ENCODE peak calls at places on chromosomes 7 and 10, in six cellular contexts. W is transverse colon, Z is psoas muscle, M is keratinocyte, A is left ventricle myocardium inferior, H is thoracic aorta. K is an unnamed sample.

GRCh38 chr7:88927-89921 is 103.1 kb upstream of the FAM20C start:
- DNase-seq in W (no peak), Z (peak), M (peak), A (peak), H (peak), K (peak)

GRCh38 chr10:76337641-76338040 is 906.2 kb downstream of the LRMDA start:
- DNase-seq in W (no peak), Z (no peak), M (no peak), A (no peak), H (no peak), K (no peak)

GRCh38 chr7:64653721-64654401 is 12.1 kb upstream of the ZNF107 start:
- DNase-seq in W (no peak), Z (no peak), M (no peak), A (no peak), H (no peak), K (no peak)

GRCh38 chr7:96314402-96315108 is 7.3 kb downstream of the SLC25A13 start:
- DNase-seq in W (no peak), Z (no peak), M (no peak), A (no peak), H (no peak), K (no peak)

GRCh38 chr10:129344506-129344905 is 122.5 kb upstream of the MGMT start:
- DNase-seq in W (no peak), Z (no peak), M (no peak), A (no peak), H (no peak), K (no peak)

GRCh38 chr10:132344386-132344785 is 12.4 kb downstream of the LRRC27 start:
- DNase-seq in W (no peak), Z (no peak), M (no peak), A (no peak), H (no peak), K (no peak)

GRCh38 chr7:146116452-146117219 is at the start of gene CNTNAP2:
- DNase-seq in W (no peak), Z (peak), M (no peak), A (peak), H (no peak), K (no peak)

GRCh38 chr10:121393522-121393921 is 204.7 kb downstream of the FGFR2 start:
- DNase-seq in W (no peak), Z (no peak), M (no peak), A (no peak), H (no peak), K (no peak)

GRCh38 chr7:12196386-12196785 is 14.7 kb upstream of the TMEM106B start:
- DNase-seq in W (no peak), Z (no peak), M (no peak), A (no peak), H (no peak), K (no peak)

GRCh38 chr7:4745265-4745919 is 30.0 kb upstream of the AP5Z1 start:
- DNase-seq in W (no peak), Z (no peak), M (no peak), A (no peak), H (no peak), K (no peak)

GRCh38 chr10:23325132-23325531 is 19.5 kb downstream of the C10orf67 start:
- DNase-seq in W (no peak), Z (no peak), M (no peak), A (no peak), H (no peak), K (no peak)

GRCh38 chr7:151506901-151507382 is 12.8 kb downstream of the RHEB start:
- DNase-seq in W (no peak), Z (no peak), M (no peak), A (no peak), H (no peak), K (no peak)

GRCh38 chr7:108067844-108068243 is 62.3 kb downstream of the LAMB4 start:
- DNase-seq in W (no peak), Z (no peak), M (no peak), A (no peak), H (no peak), K (no peak)

GRCh38 chr10:48655426-48656240 is 29.0 kb upstream of the WDFY4 start:
- DNase-seq in W (peak), Z (peak), M (no peak), A (peak), H (peak), K (peak)

GRCh38 chr7:144390481-144390880 is 13.0 kb downstream of the NOBOX start:
- DNase-seq in W (no peak), Z (no peak), M (no peak), A (no peak), H (no peak), K (no peak)

GRCh38 chr10:127155221-127155620 is 41.2 kb downstream of the INSYN2A start:
- DNase-seq in W (no peak), Z (no peak), M (no peak), A (no peak), H (no peak), K (no peak)

GRCh38 chr7:20539201-20539600 is 76.3 kb upstream of the ABCB5 start:
- DNase-seq in W (no peak), Z (no peak), M (no peak), A (no peak), H (no peak), K (no peak)

GRCh38 chr7:20529260-20529659 is 86.2 kb upstream of the ABCB5 start:
- DNase-seq in W (no peak), Z (no peak), M (no peak), A (no peak), H (no peak), K (no peak)

GRCh38 chr7:20535541-20535940 is 79.9 kb upstream of the ABCB5 start:
- DNase-seq in W (no peak), Z (no peak), M (no peak), A (no peak), H (no peak), K (no peak)

GRCh38 chr7:20532841-20533240 is 82.6 kb upstream of the ABCB5 start:
- DNase-seq in W (no peak), Z (no peak), M (no peak), A (no peak), H (no peak), K (no peak)

GRCh38 chr7:20534543-20534942 is 80.9 kb upstream of the ABCB5 start:
- DNase-seq in W (no peak), Z (no peak), M (no peak), A (no peak), H (no peak), K (no peak)
- H3K4me3 ChIP-seq in W (no peak), Z (no peak), M (no peak), A (no peak), H (no peak), K (no peak)

GRCh38 chr7:128835231-128835751 is 5.1 kb downstream of the FLNC start:
- DNase-seq in W (no peak), Z (peak), M (no peak), A (no peak), H (no peak), K (no peak)
- H3K4me3 ChIP-seq in W (no peak), Z (peak), M (no peak), A (peak), H (no peak), K (no peak)

DNA sequence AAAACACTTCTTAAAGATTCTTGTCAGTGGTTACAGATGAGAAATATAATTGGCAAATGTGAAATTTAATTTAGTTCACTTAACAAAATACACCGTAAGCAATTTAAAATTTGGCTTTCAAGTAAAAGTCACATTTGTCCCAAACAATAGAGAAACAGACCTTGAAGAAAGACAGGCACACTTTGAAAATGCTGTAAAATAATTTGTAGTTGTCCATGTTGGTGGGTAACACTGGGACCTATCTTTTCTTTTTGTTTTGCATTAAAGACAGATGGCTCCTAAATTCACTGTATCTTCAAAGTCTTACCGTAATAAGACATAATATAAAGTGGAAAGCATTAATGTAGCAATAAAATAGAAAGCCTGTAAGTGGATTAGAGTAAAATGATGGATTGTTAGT is 3.3 kb downstream of the GRK5 start:
- DNase-seq in W (no peak), Z (no peak), M (no peak), A (no peak), H (no peak), K (no peak)
- H3K4me3 ChIP-seq in W (no peak), Z (no peak), M (no peak), A (peak), H (peak), K (no peak)

DNA sequence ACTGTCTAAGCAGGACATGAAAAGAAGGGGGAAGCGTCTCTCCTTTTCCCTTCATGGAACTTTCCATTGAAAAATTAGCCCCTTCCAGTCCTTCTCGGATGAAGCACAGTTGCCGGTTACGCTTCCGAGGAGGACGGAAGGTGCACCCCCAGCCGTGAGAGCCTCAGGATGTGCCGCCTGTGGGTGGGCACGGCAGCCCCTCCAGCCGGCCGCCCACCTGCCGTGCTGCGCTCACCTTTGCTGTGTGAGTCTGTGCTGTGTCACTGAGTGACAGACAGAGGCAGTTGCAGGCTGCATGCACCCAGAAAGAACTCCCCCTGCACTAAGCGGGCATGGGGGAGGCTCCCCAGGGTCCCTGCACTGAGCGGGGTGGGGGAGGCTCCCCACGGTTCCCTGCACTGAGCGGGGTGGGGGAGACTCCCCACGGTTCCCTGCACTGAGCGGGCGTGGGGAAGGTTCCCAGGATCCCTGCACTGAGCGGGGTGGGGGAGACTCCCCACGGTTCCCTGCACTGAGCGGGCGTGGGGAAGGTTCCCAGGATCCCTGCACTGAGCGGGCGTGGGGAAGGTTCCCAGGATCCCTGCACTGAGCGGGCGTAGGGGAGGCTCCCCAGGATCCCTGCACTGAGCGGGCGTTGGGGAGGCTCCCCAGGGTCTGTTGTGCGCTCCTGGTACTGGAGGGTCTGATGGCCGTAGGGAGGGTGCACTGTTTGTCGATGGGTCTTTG is 74.2 kb downstream of the DNAJB6 start:
- DNase-seq in W (no peak), Z (no peak), M (no peak), A (peak), H (no peak), K (no peak)
- H3K4me3 ChIP-seq in W (no peak), Z (no peak), M (no peak), A (no peak), H (no peak), K (no peak)

GRCh38 chr10:100828744-100829102 is 83.3 kb downstream of the PAX2 start:
- DNase-seq in W (no peak), Z (no peak), M (no peak), A (no peak), H (no peak), K (no peak)

GRCh38 chr10:100829103-100829870 is 83.5 kb upstream of the SLF2 start:
- DNase-seq in W (no peak), Z (no peak), M (no peak), A (no peak), H (no peak), K (no peak)

GRCh38 chr10:100826661-100826982 is 81.2 kb downstream of the PAX2 start:
- DNase-seq in W (no peak), Z (no peak), M (no peak), A (no peak), H (no peak), K (no peak)

GRCh38 chr10:100826983-100827818 is 81.8 kb downstream of the PAX2 start:
- DNase-seq in W (peak), Z (no peak), M (no peak), A (no peak), H (no peak), K (no peak)

GRCh38 chr10:100827819-100828743 is 82.7 kb downstream of the PAX2 start:
- DNase-seq in W (peak), Z (peak), M (no peak), A (peak), H (no peak), K (peak)
- H3K4me3 ChIP-seq in W (peak), Z (peak), M (no peak), A (peak), H (peak), K (peak)

GRCh38 chr10:93777092-93777491 is 19.4 kb downstream of the LGI1 start:
- DNase-seq in W (no peak), Z (no peak), M (no peak), A (no peak), H (no peak), K (no peak)

GRCh38 chr10:93775330-93775729 is 17.6 kb downstream of the LGI1 start:
- DNase-seq in W (no peak), Z (no peak), M (no peak), A (no peak), H (no peak), K (no peak)

GRCh38 chr10:93773120-93773519 is 15.4 kb downstream of the LGI1 start:
- DNase-seq in W (no peak), Z (no peak), M (no peak), A (no peak), H (no peak), K (no peak)

GRCh38 chr10:93771354-93771753 is 13.6 kb downstream of the LGI1 start:
- DNase-seq in W (no peak), Z (no peak), M (no peak), A (no peak), H (no peak), K (no peak)

DNA sequence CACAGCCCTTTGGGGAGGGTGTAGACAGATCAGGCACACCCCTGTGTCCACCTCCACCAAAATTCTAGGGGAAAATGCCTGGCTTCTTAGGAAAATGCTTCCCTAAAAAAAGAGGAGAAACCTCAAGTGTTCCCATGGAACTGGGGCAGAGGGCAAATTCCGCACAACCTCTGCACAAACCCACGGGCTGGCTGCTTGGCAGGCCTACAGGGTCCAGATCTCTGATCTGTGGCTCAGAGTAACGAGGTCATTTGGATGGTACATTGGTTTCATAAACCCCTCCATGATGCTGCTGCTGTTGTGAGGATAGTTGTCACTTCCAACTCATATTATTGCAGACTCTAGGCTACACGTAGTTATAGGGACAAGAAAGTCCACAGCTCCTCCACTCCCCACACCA is 16.0 kb downstream of the LGI1 start:
- DNase-seq in W (no peak), Z (no peak), M (no peak), A (no peak), H (no peak), K (no peak)
- H3K4me3 ChIP-seq in W (no peak), Z (no peak), M (no peak), A (no peak), H (no peak), K (no peak)

GRCh38 chr10:43322769-43323168 is 48.7 kb upstream of the FXYD4 start:
- DNase-seq in W (peak), Z (peak), M (peak), A (peak), H (peak), K (peak)
- H3K4me3 ChIP-seq in W (peak), Z (peak), M (peak), A (peak), H (peak), K (no peak)

GRCh38 chr10:116241642-116242405 is 31.2 kb downstream of the GFRA1 start:
- DNase-seq in W (no peak), Z (no peak), M (no peak), A (no peak), H (no peak), K (no peak)
- H3K4me3 ChIP-seq in W (no peak), Z (no peak), M (no peak), A (peak), H (no peak), K (no peak)

GRCh38 chr10:58336242-58336641 is 1.4 kb downstream of the UBE2D1 start:
- DNase-seq in W (no peak), Z (no peak), M (no peak), A (no peak), H (no peak), K (no peak)
- H3K4me3 ChIP-seq in W (peak), Z (peak), M (peak), A (peak), H (peak), K (no peak)

GRCh38 chr7:104985259-104985617 is 28.8 kb upstream of the KMT2E start:
- DNase-seq in W (no peak), Z (no peak), M (no peak), A (no peak), H (no peak), K (no peak)
- H3K4me3 ChIP-seq in W (no peak), Z (peak), M (no peak), A (no peak), H (no peak), K (no peak)